ENCODE peak calls at places on chromosomes 7 and 10, in ten cellular contexts. One of them, this sample, is unnamed.

GRCh38 chr7:27764109-27764508 is 24.1 kb downstream of the TAX1BP1 start:
- DNase-seq in dorsolateral prefrontal cortex: no peak
- DNase-seq in body of pancreas: no peak
- DNase-seq in activated gamma-delta T cell: no peak
- DNase-seq in neural progenitor cell: no peak
- DNase-seq in NCI-H1417: no peak
- DNase-seq in T47D: no peak
- DNase-seq in activated T-helper 1 cell treated with anti-CD3 and anti-CD28 coated beads, Interleukin-12 subunit alpha, Interleukin-12 subunit beta, Interleukin-2, Interleukin-4 antibody, amounts not matched to agents 30 ng/mL and 10 ng/mL and 1 ng/mL, durations not matched to agents 14 hours and 24 hours and 36 hours: no peak
- DNase-seq in SW480: no peak
- DNase-seq in C1 segment of cervical spinal cord: no peak
- DNase-seq in this sample: no peak

GRCh38 chr7:6338551-6339274 is 66.3 kb upstream of the CYTH3 start:
- DNase-seq in dorsolateral prefrontal cortex: no peak
- DNase-seq in body of pancreas: no peak
- DNase-seq in activated gamma-delta T cell: no peak
- DNase-seq in neural progenitor cell: no peak
- DNase-seq in NCI-H1417: no peak
- DNase-seq in T47D: no peak
- DNase-seq in activated T-helper 1 cell treated with anti-CD3 and anti-CD28 coated beads, Interleukin-12 subunit alpha, Interleukin-12 subunit beta, Interleukin-2, Interleukin-4 antibody, amounts not matched to agents 30 ng/mL and 10 ng/mL and 1 ng/mL, durations not matched to agents 14 hours and 24 hours and 36 hours: no peak
- DNase-seq in SW480: no peak
- DNase-seq in C1 segment of cervical spinal cord: no peak
- DNase-seq in this sample: no peak

GRCh38 chr10:111114931-111115500 is 38.2 kb downstream of the ADRA2A start:
- DNase-seq in dorsolateral prefrontal cortex: no peak
- DNase-seq in body of pancreas: no peak
- DNase-seq in activated gamma-delta T cell: no peak
- DNase-seq in neural progenitor cell: no peak
- DNase-seq in NCI-H1417: no peak
- DNase-seq in T47D: no peak
- DNase-seq in activated T-helper 1 cell treated with anti-CD3 and anti-CD28 coated beads, Interleukin-12 subunit alpha, Interleukin-12 subunit beta, Interleukin-2, Interleukin-4 antibody, amounts not matched to agents 30 ng/mL and 10 ng/mL and 1 ng/mL, durations not matched to agents 14 hours and 24 hours and 36 hours: no peak
- DNase-seq in SW480: no peak
- DNase-seq in C1 segment of cervical spinal cord: no peak
- DNase-seq in this sample: peak

GRCh38 chr7:123876557-123877256 is 31.7 kb downstream of the HYAL4 start:
- DNase-seq in dorsolateral prefrontal cortex: no peak
- DNase-seq in body of pancreas: no peak
- DNase-seq in activated gamma-delta T cell: no peak
- DNase-seq in neural progenitor cell: no peak
- DNase-seq in NCI-H1417: no peak
- DNase-seq in T47D: no peak
- DNase-seq in activated T-helper 1 cell treated with anti-CD3 and anti-CD28 coated beads, Interleukin-12 subunit alpha, Interleukin-12 subunit beta, Interleukin-2, Interleukin-4 antibody, amounts not matched to agents 30 ng/mL and 10 ng/mL and 1 ng/mL, durations not matched to agents 14 hours and 24 hours and 36 hours: no peak
- DNase-seq in SW480: no peak
- DNase-seq in C1 segment of cervical spinal cord: no peak
- DNase-seq in this sample: no peak

GRCh38 chr7:26202019-26202985 is 757 bp downstream of the CBX3 start:
- DNase-seq in dorsolateral prefrontal cortex: peak
- DNase-seq in body of pancreas: peak
- DNase-seq in activated gamma-delta T cell: peak
- DNase-seq in neural progenitor cell: peak
- DNase-seq in NCI-H1417: peak
- DNase-seq in T47D: no peak
- DNase-seq in activated T-helper 1 cell treated with anti-CD3 and anti-CD28 coated beads, Interleukin-12 subunit alpha, Interleukin-12 subunit beta, Interleukin-2, Interleukin-4 antibody, amounts not matched to agents 30 ng/mL and 10 ng/mL and 1 ng/mL, durations not matched to agents 14 hours and 24 hours and 36 hours: peak
- DNase-seq in SW480: no peak
- DNase-seq in C1 segment of cervical spinal cord: peak
- DNase-seq in this sample: peak

GRCh38 chr10:103870503-103870902 is 15.1 kb upstream of the SH3PXD2A start:
- DNase-seq in dorsolateral prefrontal cortex: no peak
- DNase-seq in body of pancreas: no peak
- DNase-seq in activated gamma-delta T cell: no peak
- DNase-seq in neural progenitor cell: peak
- DNase-seq in NCI-H1417: no peak
- DNase-seq in T47D: no peak
- DNase-seq in activated T-helper 1 cell treated with anti-CD3 and anti-CD28 coated beads, Interleukin-12 subunit alpha, Interleukin-12 subunit beta, Interleukin-2, Interleukin-4 antibody, amounts not matched to agents 30 ng/mL and 10 ng/mL and 1 ng/mL, durations not matched to agents 14 hours and 24 hours and 36 hours: no peak
- DNase-seq in SW480: no peak
- DNase-seq in C1 segment of cervical spinal cord: no peak
- DNase-seq in this sample: no peak

GRCh38 chr10:85665078-85665477 is 701.5 kb downstream of the GRID1 start:
- DNase-seq in dorsolateral prefrontal cortex: no peak
- DNase-seq in body of pancreas: no peak
- DNase-seq in activated gamma-delta T cell: no peak
- DNase-seq in neural progenitor cell: no peak
- DNase-seq in NCI-H1417: no peak
- DNase-seq in T47D: no peak
- DNase-seq in activated T-helper 1 cell treated with anti-CD3 and anti-CD28 coated beads, Interleukin-12 subunit alpha, Interleukin-12 subunit beta, Interleukin-2, Interleukin-4 antibody, amounts not matched to agents 30 ng/mL and 10 ng/mL and 1 ng/mL, durations not matched to agents 14 hours and 24 hours and 36 hours: no peak
- DNase-seq in SW480: no peak
- DNase-seq in C1 segment of cervical spinal cord: no peak
- DNase-seq in this sample: no peak

GRCh38 chr10:97731346-97732051 is 5.4 kb upstream of the ZFYVE27 start:
- DNase-seq in dorsolateral prefrontal cortex: peak
- DNase-seq in body of pancreas: peak
- DNase-seq in activated gamma-delta T cell: no peak
- DNase-seq in neural progenitor cell: peak
- DNase-seq in NCI-H1417: peak
- DNase-seq in T47D: peak
- DNase-seq in activated T-helper 1 cell treated with anti-CD3 and anti-CD28 coated beads, Interleukin-12 subunit alpha, Interleukin-12 subunit beta, Interleukin-2, Interleukin-4 antibody, amounts not matched to agents 30 ng/mL and 10 ng/mL and 1 ng/mL, durations not matched to agents 14 hours and 24 hours and 36 hours: no peak
- DNase-seq in SW480: peak
- DNase-seq in C1 segment of cervical spinal cord: peak
- DNase-seq in this sample: no peak

GRCh38 chr7:45922810-45923209 is 1.7 kb upstream of the IGFBP3 start:
- DNase-seq in dorsolateral prefrontal cortex: no peak
- DNase-seq in body of pancreas: no peak
- DNase-seq in activated gamma-delta T cell: no peak
- DNase-seq in neural progenitor cell: peak
- DNase-seq in NCI-H1417: peak
- DNase-seq in T47D: no peak
- DNase-seq in activated T-helper 1 cell treated with anti-CD3 and anti-CD28 coated beads, Interleukin-12 subunit alpha, Interleukin-12 subunit beta, Interleukin-2, Interleukin-4 antibody, amounts not matched to agents 30 ng/mL and 10 ng/mL and 1 ng/mL, durations not matched to agents 14 hours and 24 hours and 36 hours: no peak
- DNase-seq in SW480: no peak
- DNase-seq in C1 segment of cervical spinal cord: no peak
- DNase-seq in this sample: no peak

GRCh38 chr10:14695833-14696232 is 78.9 kb downstream of the FAM107B start:
- DNase-seq in dorsolateral prefrontal cortex: no peak
- DNase-seq in body of pancreas: no peak
- DNase-seq in activated gamma-delta T cell: no peak
- DNase-seq in neural progenitor cell: no peak
- DNase-seq in NCI-H1417: no peak
- DNase-seq in T47D: no peak
- DNase-seq in activated T-helper 1 cell treated with anti-CD3 and anti-CD28 coated beads, Interleukin-12 subunit alpha, Interleukin-12 subunit beta, Interleukin-2, Interleukin-4 antibody, amounts not matched to agents 30 ng/mL and 10 ng/mL and 1 ng/mL, durations not matched to agents 14 hours and 24 hours and 36 hours: no peak
- DNase-seq in SW480: no peak
- DNase-seq in C1 segment of cervical spinal cord: no peak
- DNase-seq in this sample: no peak

GRCh38 chr7:66894463-66895080 is 26.5 kb upstream of the TMEM248 start:
- DNase-seq in dorsolateral prefrontal cortex: no peak
- DNase-seq in body of pancreas: no peak
- DNase-seq in activated gamma-delta T cell: no peak
- DNase-seq in neural progenitor cell: peak
- DNase-seq in NCI-H1417: no peak
- DNase-seq in T47D: no peak
- DNase-seq in activated T-helper 1 cell treated with anti-CD3 and anti-CD28 coated beads, Interleukin-12 subunit alpha, Interleukin-12 subunit beta, Interleukin-2, Interleukin-4 antibody, amounts not matched to agents 30 ng/mL and 10 ng/mL and 1 ng/mL, durations not matched to agents 14 hours and 24 hours and 36 hours: no peak
- DNase-seq in SW480: no peak
- DNase-seq in C1 segment of cervical spinal cord: no peak
- DNase-seq in this sample: no peak

GRCh38 chr7:937851-938484 is 16.5 kb downstream of the ADAP1 start:
- DNase-seq in dorsolateral prefrontal cortex: no peak
- DNase-seq in body of pancreas: no peak
- DNase-seq in activated gamma-delta T cell: no peak
- DNase-seq in neural progenitor cell: no peak
- DNase-seq in NCI-H1417: no peak
- DNase-seq in T47D: no peak
- DNase-seq in activated T-helper 1 cell treated with anti-CD3 and anti-CD28 coated beads, Interleukin-12 subunit alpha, Interleukin-12 subunit beta, Interleukin-2, Interleukin-4 antibody, amounts not matched to agents 30 ng/mL and 10 ng/mL and 1 ng/mL, durations not matched to agents 14 hours and 24 hours and 36 hours: no peak
- DNase-seq in SW480: no peak
- DNase-seq in C1 segment of cervical spinal cord: no peak
- DNase-seq in this sample: no peak

GRCh38 chr10:71719042-71719441 is 536 bp downstream of the C10orf105 start:
- DNase-seq in dorsolateral prefrontal cortex: no peak
- DNase-seq in body of pancreas: no peak
- DNase-seq in activated gamma-delta T cell: no peak
- DNase-seq in neural progenitor cell: no peak
- DNase-seq in NCI-H1417: no peak
- DNase-seq in T47D: no peak
- DNase-seq in activated T-helper 1 cell treated with anti-CD3 and anti-CD28 coated beads, Interleukin-12 subunit alpha, Interleukin-12 subunit beta, Interleukin-2, Interleukin-4 antibody, amounts not matched to agents 30 ng/mL and 10 ng/mL and 1 ng/mL, durations not matched to agents 14 hours and 24 hours and 36 hours: no peak
- DNase-seq in SW480: no peak
- DNase-seq in C1 segment of cervical spinal cord: peak
- DNase-seq in this sample: no peak

GRCh38 chr7:28068811-28069216 is 111.8 kb downstream of the JAZF1 start:
- DNase-seq in dorsolateral prefrontal cortex: no peak
- DNase-seq in body of pancreas: no peak
- DNase-seq in activated gamma-delta T cell: no peak
- DNase-seq in neural progenitor cell: no peak
- DNase-seq in NCI-H1417: peak
- DNase-seq in T47D: no peak
- DNase-seq in activated T-helper 1 cell treated with anti-CD3 and anti-CD28 coated beads, Interleukin-12 subunit alpha, Interleukin-12 subunit beta, Interleukin-2, Interleukin-4 antibody, amounts not matched to agents 30 ng/mL and 10 ng/mL and 1 ng/mL, durations not matched to agents 14 hours and 24 hours and 36 hours: no peak
- DNase-seq in SW480: no peak
- DNase-seq in C1 segment of cervical spinal cord: no peak
- DNase-seq in this sample: no peak

GRCh38 chr10:78458983-78459638 is 425.4 kb downstream of the RPS24 start:
- DNase-seq in dorsolateral prefrontal cortex: no peak
- DNase-seq in body of pancreas: peak
- DNase-seq in activated gamma-delta T cell: no peak
- DNase-seq in neural progenitor cell: no peak
- DNase-seq in NCI-H1417: peak
- DNase-seq in T47D: no peak
- DNase-seq in activated T-helper 1 cell treated with anti-CD3 and anti-CD28 coated beads, Interleukin-12 subunit alpha, Interleukin-12 subunit beta, Interleukin-2, Interleukin-4 antibody, amounts not matched to agents 30 ng/mL and 10 ng/mL and 1 ng/mL, durations not matched to agents 14 hours and 24 hours and 36 hours: no peak
- DNase-seq in SW480: peak
- DNase-seq in C1 segment of cervical spinal cord: no peak
- DNase-seq in this sample: no peak

GRCh38 chr7:43124388-43124787 is 11.9 kb downstream of the HECW1 start:
- DNase-seq in dorsolateral prefrontal cortex: no peak
- DNase-seq in body of pancreas: no peak
- DNase-seq in activated gamma-delta T cell: no peak
- DNase-seq in neural progenitor cell: no peak
- DNase-seq in NCI-H1417: no peak
- DNase-seq in T47D: no peak
- DNase-seq in activated T-helper 1 cell treated with anti-CD3 and anti-CD28 coated beads, Interleukin-12 subunit alpha, Interleukin-12 subunit beta, Interleukin-2, Interleukin-4 antibody, amounts not matched to agents 30 ng/mL and 10 ng/mL and 1 ng/mL, durations not matched to agents 14 hours and 24 hours and 36 hours: no peak
- DNase-seq in SW480: no peak
- DNase-seq in C1 segment of cervical spinal cord: no peak
- DNase-seq in this sample: no peak

GRCh38 chr10:43227911-43228782 is 38.7 kb downstream of the RASGEF1A start:
- DNase-seq in dorsolateral prefrontal cortex: no peak
- DNase-seq in body of pancreas: peak
- DNase-seq in activated gamma-delta T cell: no peak
- DNase-seq in neural progenitor cell: no peak
- DNase-seq in NCI-H1417: no peak
- DNase-seq in T47D: no peak
- DNase-seq in activated T-helper 1 cell treated with anti-CD3 and anti-CD28 coated beads, Interleukin-12 subunit alpha, Interleukin-12 subunit beta, Interleukin-2, Interleukin-4 antibody, amounts not matched to agents 30 ng/mL and 10 ng/mL and 1 ng/mL, durations not matched to agents 14 hours and 24 hours and 36 hours: no peak
- DNase-seq in SW480: no peak
- DNase-seq in C1 segment of cervical spinal cord: no peak
- DNase-seq in this sample: peak

GRCh38 chr10:43971981-43972380 is 323.3 kb upstream of the ZNF32 start:
- DNase-seq in dorsolateral prefrontal cortex: no peak
- DNase-seq in body of pancreas: no peak
- DNase-seq in activated gamma-delta T cell: no peak
- DNase-seq in neural progenitor cell: no peak
- DNase-seq in NCI-H1417: no peak
- DNase-seq in T47D: no peak
- DNase-seq in activated T-helper 1 cell treated with anti-CD3 and anti-CD28 coated beads, Interleukin-12 subunit alpha, Interleukin-12 subunit beta, Interleukin-2, Interleukin-4 antibody, amounts not matched to agents 30 ng/mL and 10 ng/mL and 1 ng/mL, durations not matched to agents 14 hours and 24 hours and 36 hours: no peak
- DNase-seq in SW480: no peak
- DNase-seq in C1 segment of cervical spinal cord: no peak
- DNase-seq in this sample: no peak

GRCh38 chr7:130875265-130875741 is 141.3 kb upstream of the KLF14 start:
- DNase-seq in dorsolateral prefrontal cortex: no peak
- DNase-seq in body of pancreas: peak
- DNase-seq in activated gamma-delta T cell: no peak
- DNase-seq in neural progenitor cell: peak
- DNase-seq in NCI-H1417: peak
- DNase-seq in T47D: peak
- DNase-seq in activated T-helper 1 cell treated with anti-CD3 and anti-CD28 coated beads, Interleukin-12 subunit alpha, Interleukin-12 subunit beta, Interleukin-2, Interleukin-4 antibody, amounts not matched to agents 30 ng/mL and 10 ng/mL and 1 ng/mL, durations not matched to agents 14 hours and 24 hours and 36 hours: peak
- DNase-seq in SW480: peak
- DNase-seq in C1 segment of cervical spinal cord: no peak
- DNase-seq in this sample: no peak

GRCh38 chr7:129480674-129481363 is 21.5 kb upstream of the SMKR1 start:
- DNase-seq in dorsolateral prefrontal cortex: no peak
- DNase-seq in body of pancreas: no peak
- DNase-seq in activated gamma-delta T cell: no peak
- DNase-seq in neural progenitor cell: no peak
- DNase-seq in NCI-H1417: no peak
- DNase-seq in T47D: no peak
- DNase-seq in activated T-helper 1 cell treated with anti-CD3 and anti-CD28 coated beads, Interleukin-12 subunit alpha, Interleukin-12 subunit beta, Interleukin-2, Interleukin-4 antibody, amounts not matched to agents 30 ng/mL and 10 ng/mL and 1 ng/mL, durations not matched to agents 14 hours and 24 hours and 36 hours: no peak
- DNase-seq in SW480: no peak
- DNase-seq in C1 segment of cervical spinal cord: no peak
- DNase-seq in this sample: no peak

GRCh38 chr10:114408968-114409444 is 4.7 kb upstream of the AFAP1L2 start:
- DNase-seq in dorsolateral prefrontal cortex: no peak
- DNase-seq in body of pancreas: no peak
- DNase-seq in activated gamma-delta T cell: no peak
- DNase-seq in neural progenitor cell: no peak
- DNase-seq in NCI-H1417: no peak
- DNase-seq in T47D: no peak
- DNase-seq in activated T-helper 1 cell treated with anti-CD3 and anti-CD28 coated beads, Interleukin-12 subunit alpha, Interleukin-12 subunit beta, Interleukin-2, Interleukin-4 antibody, amounts not matched to agents 30 ng/mL and 10 ng/mL and 1 ng/mL, durations not matched to agents 14 hours and 24 hours and 36 hours: no peak
- DNase-seq in SW480: no peak
- DNase-seq in C1 segment of cervical spinal cord: no peak
- DNase-seq in this sample: no peak

GRCh38 chr7:28065308-28065707 is 115.3 kb downstream of the JAZF1 start:
- DNase-seq in dorsolateral prefrontal cortex: no peak
- DNase-seq in body of pancreas: no peak
- DNase-seq in activated gamma-delta T cell: no peak
- DNase-seq in neural progenitor cell: no peak
- DNase-seq in NCI-H1417: no peak
- DNase-seq in T47D: no peak
- DNase-seq in activated T-helper 1 cell treated with anti-CD3 and anti-CD28 coated beads, Interleukin-12 subunit alpha, Interleukin-12 subunit beta, Interleukin-2, Interleukin-4 antibody, amounts not matched to agents 30 ng/mL and 10 ng/mL and 1 ng/mL, durations not matched to agents 14 hours and 24 hours and 36 hours: no peak
- DNase-seq in SW480: no peak
- DNase-seq in C1 segment of cervical spinal cord: no peak
- DNase-seq in this sample: no peak

GRCh38 chr10:128470302-128470962 is 344.2 kb upstream of the MKI67 start:
- DNase-seq in dorsolateral prefrontal cortex: no peak
- DNase-seq in body of pancreas: no peak
- DNase-seq in activated gamma-delta T cell: no peak
- DNase-seq in neural progenitor cell: no peak
- DNase-seq in NCI-H1417: no peak
- DNase-seq in T47D: no peak
- DNase-seq in activated T-helper 1 cell treated with anti-CD3 and anti-CD28 coated beads, Interleukin-12 subunit alpha, Interleukin-12 subunit beta, Interleukin-2, Interleukin-4 antibody, amounts not matched to agents 30 ng/mL and 10 ng/mL and 1 ng/mL, durations not matched to agents 14 hours and 24 hours and 36 hours: no peak
- DNase-seq in SW480: no peak
- DNase-seq in C1 segment of cervical spinal cord: no peak
- DNase-seq in this sample: no peak

GRCh38 chr7:106217089-106217542 is 67.7 kb downstream of the NAMPT start:
- DNase-seq in dorsolateral prefrontal cortex: no peak
- DNase-seq in body of pancreas: peak
- DNase-seq in activated gamma-delta T cell: no peak
- DNase-seq in neural progenitor cell: no peak
- DNase-seq in NCI-H1417: no peak
- DNase-seq in T47D: no peak
- DNase-seq in activated T-helper 1 cell treated with anti-CD3 and anti-CD28 coated beads, Interleukin-12 subunit alpha, Interleukin-12 subunit beta, Interleukin-2, Interleukin-4 antibody, amounts not matched to agents 30 ng/mL and 10 ng/mL and 1 ng/mL, durations not matched to agents 14 hours and 24 hours and 36 hours: no peak
- DNase-seq in SW480: peak
- DNase-seq in C1 segment of cervical spinal cord: peak
- DNase-seq in this sample: no peak

GRCh38 chr10:11553773-11554381 is 57.6 kb downstream of the USP6NL start:
- DNase-seq in dorsolateral prefrontal cortex: no peak
- DNase-seq in body of pancreas: no peak
- DNase-seq in activated gamma-delta T cell: no peak
- DNase-seq in neural progenitor cell: no peak
- DNase-seq in NCI-H1417: no peak
- DNase-seq in T47D: no peak
- DNase-seq in activated T-helper 1 cell treated with anti-CD3 and anti-CD28 coated beads, Interleukin-12 subunit alpha, Interleukin-12 subunit beta, Interleukin-2, Interleukin-4 antibody, amounts not matched to agents 30 ng/mL and 10 ng/mL and 1 ng/mL, durations not matched to agents 14 hours and 24 hours and 36 hours: no peak
- DNase-seq in SW480: no peak
- DNase-seq in C1 segment of cervical spinal cord: no peak
- DNase-seq in this sample: no peak

GRCh38 chr10:34188221-34188620 is 626.9 kb downstream of the PARD3 start:
- DNase-seq in dorsolateral prefrontal cortex: no peak
- DNase-seq in body of pancreas: no peak
- DNase-seq in activated gamma-delta T cell: no peak
- DNase-seq in neural progenitor cell: no peak
- DNase-seq in NCI-H1417: no peak
- DNase-seq in T47D: no peak
- DNase-seq in activated T-helper 1 cell treated with anti-CD3 and anti-CD28 coated beads, Interleukin-12 subunit alpha, Interleukin-12 subunit beta, Interleukin-2, Interleukin-4 antibody, amounts not matched to agents 30 ng/mL and 10 ng/mL and 1 ng/mL, durations not matched to agents 14 hours and 24 hours and 36 hours: no peak
- DNase-seq in SW480: no peak
- DNase-seq in C1 segment of cervical spinal cord: no peak
- DNase-seq in this sample: no peak

GRCh38 chr7:44959956-44960640 is 18.7 kb downstream of the MYO1G start:
- DNase-seq in dorsolateral prefrontal cortex: no peak
- DNase-seq in body of pancreas: no peak
- DNase-seq in activated gamma-delta T cell: no peak
- DNase-seq in neural progenitor cell: no peak
- DNase-seq in NCI-H1417: no peak
- DNase-seq in T47D: no peak
- DNase-seq in activated T-helper 1 cell treated with anti-CD3 and anti-CD28 coated beads, Interleukin-12 subunit alpha, Interleukin-12 subunit beta, Interleukin-2, Interleukin-4 antibody, amounts not matched to agents 30 ng/mL and 10 ng/mL and 1 ng/mL, durations not matched to agents 14 hours and 24 hours and 36 hours: no peak
- DNase-seq in SW480: no peak
- DNase-seq in C1 segment of cervical spinal cord: no peak
- DNase-seq in this sample: no peak

GRCh38 chr10:79310217-79310865 is 36.9 kb upstream of the PPIF start:
- DNase-seq in dorsolateral prefrontal cortex: no peak
- DNase-seq in body of pancreas: no peak
- DNase-seq in activated gamma-delta T cell: no peak
- DNase-seq in neural progenitor cell: no peak
- DNase-seq in NCI-H1417: no peak
- DNase-seq in T47D: no peak
- DNase-seq in activated T-helper 1 cell treated with anti-CD3 and anti-CD28 coated beads, Interleukin-12 subunit alpha, Interleukin-12 subunit beta, Interleukin-2, Interleukin-4 antibody, amounts not matched to agents 30 ng/mL and 10 ng/mL and 1 ng/mL, durations not matched to agents 14 hours and 24 hours and 36 hours: no peak
- DNase-seq in SW480: no peak
- DNase-seq in C1 segment of cervical spinal cord: no peak
- DNase-seq in this sample: no peak